ENCODE peak calls at places on chromosomes 7 and 10, in eight cellular contexts. H is foreskin fibroblast, G is left ventricle myocardium inferior, K is iPS DF 6.9, U is IMR-90, W is MG63, O is adrenal gland, Q is endodermal cell. I is an unnamed sample.

GRCh38 chr10:86657011-86657395 is 2.7 kb downstream of the OPN4 start:
- DNase-seq in G (no peak), K (no peak), U (no peak), W (no peak), H (no peak), O (peak; percentile 7), Q (peak; percentile 23), I (no peak)

GRCh38 chr10:52768114-52768532 is 4.5 kb downstream of the MBL2 start:
- DNase-seq in O (no peak), G (no peak), H (no peak), U (no peak), W (no peak), Q (no peak), K (no peak), I (no peak)

GRCh38 chr10:97788552-97789442 is 17.0 kb upstream of the SFRP5 start:
- DNase-seq in O (no peak), W (no peak), Q (peak; percentile 85), K (no peak), G (peak; percentile 39), U (no peak), H (no peak), I (peak; percentile 54)

GRCh38 chr7:82226191-82226590 is 217.4 kb downstream of the CACNA2D1 start:
- DNase-seq in O (no peak), Q (no peak), W (no peak), U (no peak), K (no peak), G (no peak), H (no peak), I (no peak)

GRCh38 chr7:5686131-5686530 is 95.3 kb downstream of the RNF216 start:
- DNase-seq in G (no peak), U (no peak), H (no peak), O (no peak), Q (no peak), K (no peak), W (no peak), I (no peak)

GRCh38 chr7:46811529-46811928 is 770.4 kb downstream of the TNS3 start:
- DNase-seq in H (peak; percentile 95), O (peak; percentile 46), U (peak; percentile 97), G (peak; percentile 35), Q (no peak), K (no peak), W (peak; percentile 91), I (no peak)

GRCh38 chr7:152602962-152603361 is 73.0 kb downstream of the XRCC2 start:
- DNase-seq in W (no peak), O (no peak), G (no peak), U (peak; percentile 5), Q (no peak), K (no peak), H (no peak), I (no peak)

GRCh38 chr7:154423219-154423618 is 371.0 kb downstream of the DPP6 start:
- DNase-seq in G (no peak), W (no peak), U (no peak), K (no peak), Q (no peak), O (no peak), H (no peak), I (no peak)

GRCh38 chr7:52777423-52777822 is 258.0 kb upstream of the POM121L12 start:
- DNase-seq in W (no peak), O (no peak), K (no peak), U (no peak), G (no peak), Q (no peak), H (no peak), I (no peak)

GRCh38 chr10:11762706-11763500 is 20.7 kb downstream of the ECHDC3 start:
- DNase-seq in Q (no peak), H (no peak), K (no peak), U (no peak), W (no peak), O (no peak), G (no peak), I (no peak)

GRCh38 chr7:50690541-50691011 is 92.1 kb downstream of the GRB10 start:
- DNase-seq in H (peak; percentile 46), O (no peak), Q (peak; percentile 21), U (no peak), G (no peak), W (no peak), K (no peak), I (no peak)

GRCh38 chr10:119263966-119264621 is 56.7 kb downstream of the GRK5 start:
- DNase-seq in Q (no peak), K (no peak), W (no peak), H (peak; percentile 62), G (no peak), U (no peak), O (no peak), I (no peak)

GRCh38 chr10:24209421-24209770 is 458 bp downstream of the KIAA1217 start:
- DNase-seq in U (peak; percentile 44), K (no peak), W (peak; percentile 19), H (peak; percentile 60), Q (peak; percentile 51), G (no peak), O (peak; percentile 38), I (no peak)

GRCh38 chr7:90698616-90699015 is 102.5 kb downstream of the CDK14 start:
- DNase-seq in K (no peak), U (no peak), W (no peak), O (no peak), H (no peak), G (no peak), Q (no peak), I (no peak)

GRCh38 chr7:90706067-90706716 is 110.1 kb downstream of the CDK14 start:
- DNase-seq in G (no peak), O (no peak), Q (no peak), U (peak; percentile 70), H (no peak), W (no peak), K (no peak), I (no peak)

GRCh38 chr7:90705391-90706066 is 109.4 kb downstream of the CDK14 start:
- DNase-seq in Q (no peak), O (no peak), G (no peak), H (no peak), K (no peak), U (no peak), W (no peak), I (no peak)

GRCh38 chr7:90701771-90702170 is 105.7 kb downstream of the CDK14 start:
- DNase-seq in G (peak; percentile 14), H (no peak), W (no peak), O (no peak), K (no peak), U (no peak), Q (peak; percentile 85), I (no peak)

DNA sequence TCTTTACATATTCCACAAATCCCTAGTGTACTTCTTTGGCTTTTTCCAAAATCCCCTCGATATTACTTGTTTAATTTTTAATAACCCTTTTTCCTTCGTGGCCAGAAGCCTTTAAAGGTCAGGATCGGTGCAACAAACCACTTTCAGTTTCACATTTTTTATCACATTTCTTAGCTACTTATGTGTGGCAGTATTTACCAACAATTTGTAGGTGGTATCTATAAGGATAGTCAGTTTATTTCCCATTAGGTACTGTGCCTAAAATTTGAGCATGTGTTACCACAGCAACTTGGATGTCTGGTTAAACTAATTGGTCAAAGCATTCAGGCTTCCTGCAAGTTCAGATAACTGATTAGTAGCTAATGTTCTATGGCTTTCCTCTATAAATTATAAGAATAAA is 104.9 kb downstream of the CDK14 start:
- DNase-seq in K (no peak), Q (no peak), O (no peak), G (no peak), H (no peak), U (no peak), W (no peak), I (no peak)
- H3K4me3 ChIP-seq in K (no peak overlapping the region), Q (no peak overlapping the region), O (no peak overlapping the region), G (peak overlapping the region; percentile 56), H (peak overlapping the region; percentile 16), U (no peak overlapping the region), W (peak overlapping the region; percentile 16), I (no peak overlapping the region)

GRCh38 chr7:27842094-27842493 is 102.1 kb downstream of the TAX1BP1 start:
- DNase-seq in H (peak; percentile 53), K (no peak), O (no peak), Q (no peak), U (no peak), W (no peak), G (no peak), I (no peak)
- H3K4me3 ChIP-seq in H (no peak overlapping the region), K (no peak overlapping the region), O (no peak overlapping the region), Q (no peak overlapping the region), U (no peak overlapping the region), W (no peak overlapping the region), G (no peak overlapping the region), I (no peak overlapping the region)

GRCh38 chr10:27744478-27745379 is 890 bp downstream of the MKX start:
- DNase-seq in O (peak; percentile 21), H (peak; percentile 70), U (peak; percentile 26), W (peak; percentile 78), Q (no peak), K (no peak), G (peak; percentile 15), I (no peak)

GRCh38 chr10:27743736-27744477 is 1.7 kb downstream of the MKX start:
- DNase-seq in W (no peak), U (peak; percentile 8), O (no peak), K (no peak), G (no peak), H (peak; percentile 59), Q (peak; percentile 79), I (no peak)

GRCh38 chr10:27742926-27743735 is 2.5 kb downstream of the MKX start:
- DNase-seq in Q (peak; percentile 86), G (peak; percentile 16), H (peak; percentile 51), O (peak; percentile 28), W (peak; percentile 52), U (no peak), K (no peak), I (peak; percentile 38)

GRCh38 chr10:27742195-27742925 is 3.3 kb downstream of the MKX start:
- DNase-seq in W (peak; percentile 83), G (peak; percentile 76), Q (peak; percentile 92), K (no peak), O (peak; percentile 80), H (peak; percentile 95), U (peak; percentile 85), I (peak; percentile 81)

DNA sequence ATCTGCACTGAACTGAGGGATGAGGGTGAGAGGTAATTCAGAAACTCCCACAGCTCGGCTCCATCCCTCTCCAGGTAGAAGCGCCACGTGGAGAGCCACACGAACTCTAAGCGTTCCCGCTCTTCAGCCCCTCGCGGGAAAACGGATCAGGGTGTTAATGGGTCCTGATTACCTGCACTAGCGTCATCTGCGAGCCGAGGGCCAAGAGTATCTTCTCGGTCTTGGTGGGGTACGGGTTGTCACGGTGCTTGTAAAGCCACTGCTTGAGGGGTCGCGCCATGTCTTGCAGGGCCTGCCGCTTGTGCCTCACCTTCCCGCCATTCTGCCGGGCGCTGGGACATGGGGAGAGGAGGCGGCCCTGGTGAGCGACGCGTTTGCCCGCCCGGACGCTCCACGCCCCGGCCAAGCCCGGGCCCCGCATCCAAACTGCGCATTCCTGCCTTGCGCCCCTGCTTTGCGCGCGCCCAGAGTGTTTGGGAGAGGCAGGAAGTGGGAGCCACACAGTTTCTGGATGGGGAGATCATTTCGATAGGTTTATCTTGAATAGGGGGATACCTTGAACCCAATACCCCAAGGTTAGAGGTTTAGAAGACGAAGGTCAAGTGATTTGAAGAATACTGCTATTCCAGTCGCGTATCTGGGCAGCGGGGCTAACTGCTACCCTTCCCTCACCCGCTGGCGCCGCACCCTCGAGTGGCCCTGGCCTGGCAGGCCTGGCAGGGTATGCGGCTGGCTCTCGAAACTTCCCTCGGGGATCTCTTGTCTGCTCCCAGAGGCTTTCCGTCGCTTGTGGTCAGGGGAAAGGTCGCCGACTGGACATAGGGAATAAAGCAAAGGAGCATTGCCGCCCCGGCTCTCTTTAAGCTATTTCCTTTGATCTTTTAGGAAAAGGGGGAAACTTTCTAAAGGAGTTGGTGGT is 4.2 kb downstream of the MKX start:
- DNase-seq in O (no peak), G (peak; percentile 14), Q (peak; percentile 70), H (no peak), K (no peak), U (no peak), W (no peak), I (no peak)
- H3K4me3 ChIP-seq in O (no peak overlapping the region), G (peak overlapping the region; percentile 81), Q (peak overlapping the region; percentile 79), H (peak overlapping the region; percentile 84), K (peak overlapping the region; percentile 54), U (no peak overlapping the region), W (peak overlapping the region; percentile 79), I (no peak overlapping the region)

GRCh38 chr10:103915794-103916193 is 2.2 kb downstream of the STN1 start:
- DNase-seq in W (no peak), H (no peak), K (no peak), U (no peak), Q (no peak), O (no peak), G (no peak), I (no peak)
- H3K4me3 ChIP-seq in W (peak overlapping the region; percentile 1), H (no peak overlapping the region), K (no peak overlapping the region), U (no peak overlapping the region), Q (no peak overlapping the region), O (no peak overlapping the region), G (peak overlapping the region; percentile 78), I (no peak overlapping the region)